ENCODE peak calls at places on chromosome 14, in four cellular contexts. U, O, E and T are unnamed samples.

GRCh38 chr14:79278286-79278797 is 933.0 kb downstream of the DIO2 start:
- DNase-seq in U (no peak), O (peak), E (no peak), T (no peak)

GRCh38 chr14:20110438-20110837 is at the start of gene OR4K17:
- DNase-seq in U (no peak), O (no peak), E (no peak), T (no peak)

GRCh38 chr14:49294736-49295135 is 291.4 kb downstream of the RPS29 start:
- DNase-seq in U (no peak), O (no peak), E (no peak), T (no peak)

GRCh38 chr14:106844608-106845285 is 1318.4 kb downstream of the TMEM121 start:
- DNase-seq in U (peak), O (no peak), E (no peak), T (no peak)

GRCh38 chr14:52545584-52546317 is 6.6 kb downstream of the TXNDC16 start:
- DNase-seq in U (no peak), O (no peak), E (no peak), T (no peak)

GRCh38 chr14:73452341-73453191 is 5.8 kb downstream of the NUMB start:
- DNase-seq in U (no peak), O (no peak), E (peak), T (no peak)

GRCh38 chr14:21204167-21205025 is 48.5 kb upstream of the OR5AU1 start:
- DNase-seq in U (no peak), O (no peak), E (no peak), T (no peak)

GRCh38 chr14:94636744-94637412 is 24.7 kb downstream of the SERPINA3 start:
- DNase-seq in U (peak), O (no peak), E (peak), T (no peak)

GRCh38 chr14:23707415-23707814 is 71.3 kb downstream of the DHRS2 start:
- DNase-seq in U (no peak), O (no peak), E (no peak), T (no peak)

GRCh38 chr14:51576899-51577298 is 74.8 kb upstream of the FRMD6 start:
- DNase-seq in U (no peak), O (no peak), E (no peak), T (no peak)

GRCh38 chr14:65962952-65963351 is 523.2 kb upstream of the CCDC196 start:
- DNase-seq in U (no peak), O (no peak), E (no peak), T (no peak)

GRCh38 chr14:65958664-65959562 is 527.3 kb upstream of the CCDC196 start:
- DNase-seq in U (peak), O (no peak), E (peak), T (no peak)

GRCh38 chr14:65957631-65958205 is 528.5 kb upstream of the CCDC196 start:
- DNase-seq in U (no peak), O (peak), E (no peak), T (no peak)

GRCh38 chr14:65959563-65960024 is 526.6 kb upstream of the CCDC196 start:
- DNase-seq in U (no peak), O (no peak), E (no peak), T (no peak)

DNA sequence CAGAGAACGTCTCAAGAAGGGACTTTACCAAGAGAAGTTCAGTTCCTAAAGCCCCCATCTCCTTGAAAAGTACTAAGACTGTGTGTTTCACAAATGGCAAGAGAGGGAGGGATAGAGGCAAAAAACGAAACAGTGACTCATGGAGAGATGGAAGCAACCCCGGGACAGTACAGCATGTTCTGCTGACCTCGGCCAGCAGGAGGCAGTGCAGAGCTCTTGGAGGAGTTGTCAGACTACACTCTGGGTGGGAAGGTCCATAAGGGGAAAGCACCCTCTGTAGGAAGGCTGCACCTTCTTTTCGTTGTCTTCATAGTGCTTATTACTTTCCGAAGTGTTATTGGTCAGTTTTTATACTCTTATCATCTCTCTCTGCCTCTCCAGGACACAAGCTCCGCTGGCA is 525.2 kb upstream of the CCDC196 start:
- DNase-seq in U (no peak), O (peak), E (peak), T (no peak)
- TF ChIP-seq NR2C2 in U (no peak), O (no peak), E (no peak), T (no peak)

DNA sequence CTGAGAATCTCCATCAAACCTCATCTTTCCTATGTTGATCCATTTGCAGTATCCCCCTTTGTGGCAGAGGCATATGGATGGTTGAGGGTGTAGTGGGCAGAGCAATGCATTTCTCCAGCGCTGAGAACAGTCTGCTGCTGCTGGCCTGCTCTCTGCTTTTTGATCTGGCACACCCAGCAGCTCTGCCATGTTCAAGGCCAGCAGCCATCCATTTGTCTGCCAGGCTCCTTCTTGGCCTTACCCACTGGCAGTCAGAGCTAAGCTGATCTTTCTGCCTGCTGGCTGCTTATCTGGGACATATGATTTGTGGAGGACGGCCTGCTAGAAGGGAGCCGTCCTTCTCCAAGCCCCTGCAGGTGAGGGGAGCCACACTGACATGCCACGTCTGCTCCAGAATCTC is 17.0 kb downstream of the NPC2 start:
- DNase-seq in U (no peak), O (no peak), E (no peak), T (no peak)
- TF ChIP-seq NR2C2 in U (no peak), O (no peak), E (no peak), T (no peak)

GRCh38 chr14:100810435-100810834 is 15.5 kb upstream of the MEG3 start:
- DNase-seq in U (no peak), O (no peak), E (no peak), T (no peak)
- TF ChIP-seq NR2C2 in U (no peak), O (no peak), E (no peak), T (no peak)

DNA sequence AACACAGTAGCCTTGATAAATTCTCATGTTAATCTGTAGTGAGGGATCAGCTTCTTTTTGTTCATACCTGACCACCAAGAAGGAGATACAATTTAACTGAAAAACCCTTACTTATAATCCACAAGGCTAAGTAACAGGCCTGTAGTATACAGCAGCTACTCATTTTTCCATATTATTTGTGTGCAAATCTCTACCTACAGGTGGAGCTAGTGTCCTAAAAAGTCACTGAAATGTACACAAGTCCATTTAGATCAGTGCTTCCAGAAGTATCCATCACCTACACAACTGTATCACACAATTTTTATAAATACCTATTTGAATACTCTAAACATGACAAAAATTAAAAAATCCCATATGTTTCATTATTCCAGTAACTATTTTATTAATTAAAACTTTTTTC is 173.2 kb downstream of the SLC35F4 start:
- DNase-seq in U (peak), O (no peak), E (peak), T (no peak)
- TF ChIP-seq NR2C2 in U (no peak), O (no peak), E (no peak), T (no peak)